ENCODE peak calls at places on chromosomes 4 and X, in four cellular contexts. One of them, this sample, is unnamed.

GRCh38 chr4:102466298-102466697 is 34.9 kb upstream of the NFKB1 start:
- DNase-seq in upper lobe of left lung: no peak
- DNase-seq in thoracic aorta: no peak
- DNase-seq in AG09309: no peak
- DNase-seq in this sample: peak

GRCh38 chr4:162010362-162010761 is 153.4 kb downstream of the FSTL5 start:
- DNase-seq in thoracic aorta: no peak
- DNase-seq in AG09309: no peak
- DNase-seq in upper lobe of left lung: no peak
- DNase-seq in this sample: no peak

GRCh38 chr4:175674219-175674618 is 137.8 kb downstream of the GPM6A start:
- DNase-seq in thoracic aorta: no peak
- DNase-seq in upper lobe of left lung: no peak
- DNase-seq in AG09309: no peak
- DNase-seq in this sample: no peak

GRCh38 chr4:154399259-154399974 is 92.2 kb downstream of the DCHS2 start:
- DNase-seq in thoracic aorta: no peak
- DNase-seq in upper lobe of left lung: no peak
- DNase-seq in AG09309: peak
- DNase-seq in this sample: peak

GRCh38 chr4:15457401-15458201 is 12.1 kb upstream of the CC2D2A start:
- DNase-seq in upper lobe of left lung: no peak
- DNase-seq in thoracic aorta: no peak
- DNase-seq in AG09309: peak
- DNase-seq in this sample: peak

GRCh38 chr4:177519481-177520270 is 77.4 kb upstream of the AGA start:
- DNase-seq in upper lobe of left lung: no peak
- DNase-seq in AG09309: no peak
- DNase-seq in thoracic aorta: no peak
- DNase-seq in this sample: no peak

GRCh38 chr4:147117400-147117799 is 171.7 kb upstream of the TTC29 start:
- DNase-seq in thoracic aorta: no peak
- DNase-seq in upper lobe of left lung: no peak
- DNase-seq in AG09309: no peak
- DNase-seq in this sample: no peak

GRCh38 chr4:168735735-168736134 is 238.9 kb downstream of the PALLD start:
- DNase-seq in upper lobe of left lung: no peak
- DNase-seq in AG09309: no peak
- DNase-seq in thoracic aorta: no peak
- DNase-seq in this sample: no peak

GRCh38 chr4:121764702-121765367 is at the start of gene SMIM43:
- DNase-seq in thoracic aorta: no peak
- DNase-seq in AG09309: no peak
- DNase-seq in upper lobe of left lung: peak
- DNase-seq in this sample: peak

GRCh38 chrX:42241421-42241820 is 318.1 kb upstream of the CASK start:
- DNase-seq in thoracic aorta: no peak
- DNase-seq in upper lobe of left lung: no peak
- DNase-seq in AG09309: no peak
- DNase-seq in this sample: no peak

GRCh38 chr4:26061248-26061986 is 147.4 kb downstream of the SMIM20 start:
- DNase-seq in upper lobe of left lung: no peak
- DNase-seq in thoracic aorta: no peak
- DNase-seq in AG09309: no peak
- DNase-seq in this sample: no peak

GRCh38 chr4:26779674-26780073 is 81.0 kb upstream of the STIM2 start:
- DNase-seq in AG09309: no peak
- DNase-seq in thoracic aorta: no peak
- DNase-seq in upper lobe of left lung: no peak
- DNase-seq in this sample: peak

GRCh38 chrX:132843387-132843786 is 115.0 kb downstream of the HS6ST2 start:
- DNase-seq in upper lobe of left lung: no peak
- DNase-seq in thoracic aorta: no peak
- DNase-seq in AG09309: no peak
- DNase-seq in this sample: no peak

GRCh38 chr4:113645771-113646455 is 115.6 kb downstream of the CAMK2D start:
- DNase-seq in thoracic aorta: no peak
- DNase-seq in upper lobe of left lung: no peak
- DNase-seq in AG09309: peak
- DNase-seq in this sample: peak

GRCh38 chr4:184293552-184293951 is 75.9 kb upstream of the ENPP6 start:
- DNase-seq in AG09309: no peak
- DNase-seq in thoracic aorta: no peak
- DNase-seq in upper lobe of left lung: no peak
- DNase-seq in this sample: no peak

GRCh38 chr4:156291317-156291716 is 337.7 kb upstream of the CTSO start:
- DNase-seq in AG09309: peak
- DNase-seq in thoracic aorta: no peak
- DNase-seq in upper lobe of left lung: no peak
- DNase-seq in this sample: peak

GRCh38 chr4:48902266-48902665 is 4.3 kb downstream of the OCIAD2 start:
- DNase-seq in thoracic aorta: no peak
- DNase-seq in upper lobe of left lung: no peak
- DNase-seq in AG09309: no peak
- DNase-seq in this sample: no peak

GRCh38 chr4:78565971-78566372 is 14.4 kb downstream of the ANXA3 start:
- DNase-seq in thoracic aorta: no peak
- DNase-seq in upper lobe of left lung: no peak
- DNase-seq in AG09309: no peak
- DNase-seq in this sample: peak

GRCh38 chr4:84799318-84799717 is 167.2 kb downstream of the WDFY3 start:
- DNase-seq in upper lobe of left lung: no peak
- DNase-seq in thoracic aorta: no peak
- DNase-seq in AG09309: no peak
- DNase-seq in this sample: no peak

GRCh38 chr4:11286533-11286932 is 142.2 kb downstream of the HS3ST1 start:
- DNase-seq in upper lobe of left lung: no peak
- DNase-seq in AG09309: no peak
- DNase-seq in thoracic aorta: no peak
- DNase-seq in this sample: no peak

GRCh38 chrX:109600114-109600710 is 24.8 kb downstream of the KCNE5 start:
- DNase-seq in upper lobe of left lung: peak
- DNase-seq in AG09309: no peak
- DNase-seq in thoracic aorta: no peak
- DNase-seq in this sample: peak

GRCh38 chr4:109589119-109589518 is 29.1 kb downstream of the MCUB start:
- DNase-seq in thoracic aorta: no peak
- DNase-seq in upper lobe of left lung: no peak
- DNase-seq in AG09309: no peak
- DNase-seq in this sample: no peak

GRCh38 chr4:173505924-173506779 is 23.9 kb downstream of the HAND2 start:
- DNase-seq in upper lobe of left lung: no peak
- DNase-seq in AG09309: no peak
- DNase-seq in thoracic aorta: no peak
- DNase-seq in this sample: peak

GRCh38 chr4:44861756-44862155 is 135.4 kb upstream of the GNPDA2 start:
- DNase-seq in AG09309: no peak
- DNase-seq in thoracic aorta: no peak
- DNase-seq in upper lobe of left lung: no peak
- DNase-seq in this sample: no peak

GRCh38 chr4:140308366-140309123 is 64.9 kb upstream of the SCOC start:
- DNase-seq in thoracic aorta: peak
- DNase-seq in AG09309: peak
- DNase-seq in upper lobe of left lung: peak
- DNase-seq in this sample: peak

GRCh38 chrX:20089845-20090244 is 26.9 kb downstream of the MAP7D2 start:
- DNase-seq in AG09309: no peak
- DNase-seq in upper lobe of left lung: no peak
- DNase-seq in thoracic aorta: no peak
- DNase-seq in this sample: no peak

GRCh38 chr4:142079951-142080350 is 443.6 kb downstream of the IL15 start:
- DNase-seq in upper lobe of left lung: no peak
- DNase-seq in AG09309: no peak
- DNase-seq in thoracic aorta: no peak
- DNase-seq in this sample: no peak

GRCh38 chrX:10106801-10107200 is 50.0 kb upstream of the CLCN4 start:
- DNase-seq in AG09309: no peak
- DNase-seq in upper lobe of left lung: no peak
- DNase-seq in thoracic aorta: no peak
- DNase-seq in this sample: no peak

GRCh38 chrX:13220916-13221315 is 98.9 kb downstream of the ATXN3L start:
- DNase-seq in AG09309: peak
- DNase-seq in thoracic aorta: no peak
- DNase-seq in upper lobe of left lung: no peak
- DNase-seq in this sample: no peak

GRCh38 chrX:17580529-17581155 is 156.7 kb upstream of the SCML1 start:
- DNase-seq in thoracic aorta: no peak
- DNase-seq in AG09309: peak
- DNase-seq in upper lobe of left lung: no peak
- DNase-seq in this sample: peak

GRCh38 chr4:8427761-8428287 is 12.7 kb downstream of the ACOX3 start:
- DNase-seq in upper lobe of left lung: no peak
- DNase-seq in AG09309: no peak
- DNase-seq in thoracic aorta: peak
- DNase-seq in this sample: peak

GRCh38 chrX:69101655-69102251 is 63.5 kb downstream of the PJA1 start:
- DNase-seq in upper lobe of left lung: no peak
- DNase-seq in thoracic aorta: no peak
- DNase-seq in AG09309: no peak
- DNase-seq in this sample: no peak

GRCh38 chrX:69100478-69100877 is 64.8 kb downstream of the PJA1 start:
- DNase-seq in thoracic aorta: no peak
- DNase-seq in upper lobe of left lung: no peak
- DNase-seq in AG09309: no peak
- DNase-seq in this sample: no peak

GRCh38 chrX:69104756-69105434 is 60.4 kb downstream of the PJA1 start:
- DNase-seq in AG09309: no peak
- DNase-seq in thoracic aorta: no peak
- DNase-seq in upper lobe of left lung: no peak
- DNase-seq in this sample: no peak

GRCh38 chrX:69102805-69103204 is 62.4 kb downstream of the PJA1 start:
- DNase-seq in AG09309: no peak
- DNase-seq in thoracic aorta: no peak
- DNase-seq in upper lobe of left lung: no peak
- DNase-seq in this sample: no peak

GRCh38 chrX:69103539-69103938 is 61.7 kb downstream of the PJA1 start:
- DNase-seq in thoracic aorta: no peak
- DNase-seq in AG09309: no peak
- DNase-seq in upper lobe of left lung: no peak
- DNase-seq in this sample: no peak
- TF ChIP-seq CTCF in thoracic aorta: no peak
- TF ChIP-seq CTCF in AG09309: no peak
- TF ChIP-seq CTCF in upper lobe of left lung: no peak
- TF ChIP-seq CTCF in this sample: no peak

DNA sequence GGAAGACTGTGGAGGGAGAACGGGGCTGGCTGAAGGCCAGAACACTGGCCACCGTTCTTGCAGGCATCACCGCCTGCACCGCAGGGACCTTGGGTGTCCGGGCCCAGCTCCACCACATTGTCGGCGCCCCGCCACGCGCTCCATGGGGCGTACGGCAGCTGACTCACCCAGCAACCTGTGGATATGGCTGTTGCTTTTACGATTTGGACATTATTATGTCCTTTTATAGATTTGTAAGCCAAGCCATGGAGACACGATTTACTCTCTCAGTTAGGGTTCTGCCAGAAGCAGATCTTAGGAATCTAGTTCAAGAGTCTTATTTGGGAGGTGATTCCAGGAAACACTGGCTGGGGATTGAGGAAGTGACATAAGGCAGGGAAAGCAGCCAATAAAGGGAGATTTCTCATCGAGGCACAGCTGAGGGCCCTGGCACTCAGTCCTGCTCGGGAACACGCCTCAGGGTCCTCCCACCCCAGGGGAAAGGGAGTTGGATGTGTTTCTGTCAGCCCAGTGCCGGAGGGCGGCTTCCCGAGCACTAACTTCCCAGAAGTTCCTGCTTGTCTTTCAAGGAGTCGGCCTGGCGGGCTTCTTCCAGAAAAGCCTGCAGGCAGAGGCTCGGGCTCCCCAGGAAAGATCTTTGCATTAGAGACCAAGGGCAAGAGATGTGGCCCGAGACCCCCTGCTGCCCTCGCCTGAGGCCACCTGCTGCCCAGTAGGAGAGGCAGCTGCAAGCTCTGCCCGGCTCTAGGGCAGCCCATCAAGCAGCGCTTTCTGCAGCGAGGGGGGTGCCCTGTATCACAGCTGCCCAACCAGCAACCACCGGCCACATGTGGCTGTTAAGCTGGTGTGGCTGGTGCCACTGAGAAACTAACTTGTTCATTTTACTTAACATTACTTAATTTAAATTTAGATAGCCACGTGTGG is 52.9 kb downstream of the CRMP1 start:
- DNase-seq in thoracic aorta: peak
- DNase-seq in upper lobe of left lung: peak
- DNase-seq in AG09309: no peak
- DNase-seq in this sample: no peak
- H3K4me3 ChIP-seq in thoracic aorta: peak
- H3K4me3 ChIP-seq in upper lobe of left lung: no peak
- H3K4me3 ChIP-seq in AG09309: no peak
- H3K4me3 ChIP-seq in this sample: no peak

DNA sequence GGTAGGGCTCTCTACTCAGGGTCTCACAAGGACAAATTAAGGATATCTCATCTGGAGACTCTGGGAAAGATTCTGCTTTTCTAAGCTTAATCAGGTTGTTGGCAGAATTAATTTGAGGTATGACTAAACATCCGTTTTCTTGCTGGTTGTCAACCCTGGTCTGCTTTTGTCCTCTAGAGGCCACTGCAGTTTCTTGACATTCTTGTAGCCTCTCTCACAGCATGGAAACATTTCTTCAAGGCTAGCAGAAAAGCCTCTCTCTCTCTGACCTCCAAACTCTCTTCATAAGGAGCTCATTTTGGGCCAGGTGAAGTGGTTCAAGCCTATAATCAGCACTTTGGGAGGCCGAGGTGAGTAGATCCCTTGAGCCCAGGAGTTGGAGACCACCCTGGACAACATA is 749.5 kb upstream of the PCDH7 start:
- DNase-seq in AG09309: peak
- DNase-seq in upper lobe of left lung: no peak
- DNase-seq in thoracic aorta: no peak
- DNase-seq in this sample: no peak
- TF ChIP-seq CTCF in AG09309: peak
- TF ChIP-seq CTCF in upper lobe of left lung: no peak
- TF ChIP-seq CTCF in thoracic aorta: no peak
- TF ChIP-seq CTCF in this sample: no peak

DNA sequence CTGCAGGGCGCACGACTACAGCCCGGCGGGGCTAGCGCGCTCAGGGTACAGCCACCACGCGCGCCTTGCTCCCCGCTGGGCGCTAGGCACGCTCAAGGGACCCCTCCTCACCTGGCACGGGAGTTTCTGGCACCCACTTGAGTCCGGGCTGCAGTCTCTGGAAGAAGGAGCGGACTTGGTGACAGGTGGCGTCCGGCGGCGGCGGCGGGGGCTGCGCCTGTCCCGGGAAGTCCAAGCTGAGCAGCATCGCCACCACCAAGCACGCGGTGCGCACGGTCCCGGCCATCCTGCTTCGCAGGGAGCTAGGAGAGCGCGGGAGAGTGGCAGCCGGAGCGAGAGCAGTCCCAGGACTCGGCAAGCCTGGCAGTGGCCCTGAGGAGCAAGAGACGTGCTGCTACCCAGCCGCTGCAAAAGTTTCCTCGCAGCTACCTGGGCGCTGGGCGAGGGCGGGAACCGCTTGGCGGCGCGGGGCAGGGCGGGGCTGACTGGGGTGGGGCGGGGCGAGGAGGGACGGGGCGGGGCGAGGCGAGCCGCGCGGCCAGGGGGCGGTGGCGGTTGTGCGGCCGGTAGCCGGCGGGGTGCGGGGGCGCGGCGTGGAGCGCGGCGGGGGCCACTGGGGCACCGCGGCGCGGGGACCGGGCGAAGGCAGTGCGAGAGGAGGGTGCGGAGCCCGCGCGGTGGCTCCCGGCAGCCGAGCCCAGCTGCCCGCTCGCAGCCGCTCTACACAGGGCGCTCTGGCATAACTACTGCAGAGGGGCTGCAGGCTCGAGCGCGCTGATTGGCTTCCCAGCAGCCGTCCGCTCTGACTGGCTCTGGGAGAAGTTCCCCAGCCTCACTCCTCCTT is at the start of gene GPC3:
- DNase-seq in AG09309: no peak
- DNase-seq in thoracic aorta: no peak
- DNase-seq in upper lobe of left lung: peak
- DNase-seq in this sample: no peak
- H3K4me3 ChIP-seq in AG09309: no peak
- H3K4me3 ChIP-seq in thoracic aorta: peak
- H3K4me3 ChIP-seq in upper lobe of left lung: peak
- H3K4me3 ChIP-seq in this sample: no peak